ENCODE peak calls at places on chromosomes 3 and 15, in ten cellular contexts. One of them, this sample, is unnamed.

GRCh38 chr3:175432338-175433025 is 573.3 kb downstream of the NAALADL2 start:
- DNase-seq in IMR-90: peak
- DNase-seq in NCI-H1417: peak
- DNase-seq in GM20000: no peak
- DNase-seq in SK-N-SH: peak
- DNase-seq in epithelial cell of esophagus: peak
- DNase-seq in stimulated activated CD4-positive, alpha-beta T cell treated with anti-CD3 and anti-CD28 coated beads, Interleukin-1b, Interleukin-23, amount 100 ng/mL, for 24 hours: no peak
- DNase-seq in ascending aorta: no peak
- DNase-seq in ELR: peak
- DNase-seq in neural progenitor cell: no peak
- DNase-seq in this sample: no peak

GRCh38 chr3:106208979-106209378 is 340.2 kb upstream of the CBLB start:
- DNase-seq in stimulated activated CD4-positive, alpha-beta T cell treated with anti-CD3 and anti-CD28 coated beads, Interleukin-1b, Interleukin-23, amount 100 ng/mL, for 24 hours: no peak
- DNase-seq in IMR-90: peak
- DNase-seq in GM20000: no peak
- DNase-seq in epithelial cell of esophagus: peak
- DNase-seq in ascending aorta: no peak
- DNase-seq in ELR: peak
- DNase-seq in neural progenitor cell: no peak
- DNase-seq in NCI-H1417: no peak
- DNase-seq in SK-N-SH: no peak
- DNase-seq in this sample: no peak

GRCh38 chr3:128500556-128500955 is 7.6 kb upstream of the GATA2 start:
- DNase-seq in neural progenitor cell: no peak
- DNase-seq in epithelial cell of esophagus: no peak
- DNase-seq in IMR-90: no peak
- DNase-seq in SK-N-SH: no peak
- DNase-seq in ELR: no peak
- DNase-seq in stimulated activated CD4-positive, alpha-beta T cell treated with anti-CD3 and anti-CD28 coated beads, Interleukin-1b, Interleukin-23, amount 100 ng/mL, for 24 hours: no peak
- DNase-seq in NCI-H1417: no peak
- DNase-seq in ascending aorta: no peak
- DNase-seq in GM20000: no peak
- DNase-seq in this sample: no peak

GRCh38 chr3:45524605-45525004 is 69.9 kb upstream of the LIMD1 start:
- DNase-seq in IMR-90: peak
- DNase-seq in GM20000: no peak
- DNase-seq in neural progenitor cell: no peak
- DNase-seq in ascending aorta: no peak
- DNase-seq in ELR: no peak
- DNase-seq in epithelial cell of esophagus: no peak
- DNase-seq in stimulated activated CD4-positive, alpha-beta T cell treated with anti-CD3 and anti-CD28 coated beads, Interleukin-1b, Interleukin-23, amount 100 ng/mL, for 24 hours: no peak
- DNase-seq in SK-N-SH: no peak
- DNase-seq in NCI-H1417: no peak
- DNase-seq in this sample: no peak

GRCh38 chr3:149965278-149965677 is 5.4 kb downstream of the PFN2 start:
- DNase-seq in neural progenitor cell: no peak
- DNase-seq in GM20000: no peak
- DNase-seq in ELR: no peak
- DNase-seq in NCI-H1417: no peak
- DNase-seq in epithelial cell of esophagus: no peak
- DNase-seq in ascending aorta: no peak
- DNase-seq in IMR-90: no peak
- DNase-seq in SK-N-SH: no peak
- DNase-seq in stimulated activated CD4-positive, alpha-beta T cell treated with anti-CD3 and anti-CD28 coated beads, Interleukin-1b, Interleukin-23, amount 100 ng/mL, for 24 hours: no peak
- DNase-seq in this sample: no peak

GRCh38 chr3:191350389-191351090 is 20.2 kb upstream of the UTS2B start:
- DNase-seq in GM20000: no peak
- DNase-seq in ELR: peak
- DNase-seq in ascending aorta: no peak
- DNase-seq in stimulated activated CD4-positive, alpha-beta T cell treated with anti-CD3 and anti-CD28 coated beads, Interleukin-1b, Interleukin-23, amount 100 ng/mL, for 24 hours: no peak
- DNase-seq in NCI-H1417: no peak
- DNase-seq in SK-N-SH: no peak
- DNase-seq in neural progenitor cell: no peak
- DNase-seq in epithelial cell of esophagus: no peak
- DNase-seq in IMR-90: peak
- DNase-seq in this sample: no peak

GRCh38 chr3:134622803-134623365 is 27.9 kb downstream of the KY start:
- DNase-seq in IMR-90: no peak
- DNase-seq in stimulated activated CD4-positive, alpha-beta T cell treated with anti-CD3 and anti-CD28 coated beads, Interleukin-1b, Interleukin-23, amount 100 ng/mL, for 24 hours: no peak
- DNase-seq in SK-N-SH: no peak
- DNase-seq in GM20000: no peak
- DNase-seq in ascending aorta: no peak
- DNase-seq in NCI-H1417: no peak
- DNase-seq in neural progenitor cell: no peak
- DNase-seq in ELR: no peak
- DNase-seq in epithelial cell of esophagus: no peak
- DNase-seq in this sample: no peak

GRCh38 chr3:143098032-143098764 is 21.4 kb upstream of the CHST2 start:
- DNase-seq in ascending aorta: no peak
- DNase-seq in NCI-H1417: no peak
- DNase-seq in epithelial cell of esophagus: no peak
- DNase-seq in GM20000: no peak
- DNase-seq in IMR-90: no peak
- DNase-seq in stimulated activated CD4-positive, alpha-beta T cell treated with anti-CD3 and anti-CD28 coated beads, Interleukin-1b, Interleukin-23, amount 100 ng/mL, for 24 hours: no peak
- DNase-seq in neural progenitor cell: no peak
- DNase-seq in SK-N-SH: no peak
- DNase-seq in ELR: no peak
- DNase-seq in this sample: no peak

GRCh38 chr15:83904107-83904720 is 250.3 kb downstream of the ADAMTSL3 start:
- DNase-seq in ascending aorta: no peak
- DNase-seq in SK-N-SH: no peak
- DNase-seq in stimulated activated CD4-positive, alpha-beta T cell treated with anti-CD3 and anti-CD28 coated beads, Interleukin-1b, Interleukin-23, amount 100 ng/mL, for 24 hours: no peak
- DNase-seq in IMR-90: peak
- DNase-seq in epithelial cell of esophagus: no peak
- DNase-seq in neural progenitor cell: no peak
- DNase-seq in NCI-H1417: no peak
- DNase-seq in GM20000: no peak
- DNase-seq in ELR: peak
- DNase-seq in this sample: peak

GRCh38 chr15:69443032-69443611 is 9.5 kb upstream of the RPLP1 start:
- DNase-seq in neural progenitor cell: no peak
- DNase-seq in ascending aorta: no peak
- DNase-seq in epithelial cell of esophagus: no peak
- DNase-seq in IMR-90: no peak
- DNase-seq in GM20000: peak
- DNase-seq in SK-N-SH: no peak
- DNase-seq in NCI-H1417: no peak
- DNase-seq in ELR: no peak
- DNase-seq in stimulated activated CD4-positive, alpha-beta T cell treated with anti-CD3 and anti-CD28 coated beads, Interleukin-1b, Interleukin-23, amount 100 ng/mL, for 24 hours: no peak
- DNase-seq in this sample: no peak

GRCh38 chr3:109640146-109640652 is 302.9 kb upstream of the DPPA4 start:
- DNase-seq in IMR-90: peak
- DNase-seq in ascending aorta: no peak
- DNase-seq in neural progenitor cell: no peak
- DNase-seq in NCI-H1417: no peak
- DNase-seq in ELR: peak
- DNase-seq in SK-N-SH: no peak
- DNase-seq in stimulated activated CD4-positive, alpha-beta T cell treated with anti-CD3 and anti-CD28 coated beads, Interleukin-1b, Interleukin-23, amount 100 ng/mL, for 24 hours: no peak
- DNase-seq in GM20000: no peak
- DNase-seq in epithelial cell of esophagus: peak
- DNase-seq in this sample: no peak

GRCh38 chr15:101520395-101520794 is 30.9 kb upstream of the PCSK6 start:
- DNase-seq in ascending aorta: no peak
- DNase-seq in IMR-90: no peak
- DNase-seq in stimulated activated CD4-positive, alpha-beta T cell treated with anti-CD3 and anti-CD28 coated beads, Interleukin-1b, Interleukin-23, amount 100 ng/mL, for 24 hours: no peak
- DNase-seq in GM20000: no peak
- DNase-seq in neural progenitor cell: no peak
- DNase-seq in ELR: no peak
- DNase-seq in NCI-H1417: no peak
- DNase-seq in epithelial cell of esophagus: no peak
- DNase-seq in SK-N-SH: peak
- DNase-seq in this sample: no peak

GRCh38 chr3:171770689-171771620 is 39.3 kb downstream of the PLD1 start:
- DNase-seq in ELR: peak
- DNase-seq in GM20000: peak
- DNase-seq in ascending aorta: no peak
- DNase-seq in IMR-90: peak
- DNase-seq in neural progenitor cell: no peak
- DNase-seq in SK-N-SH: no peak
- DNase-seq in epithelial cell of esophagus: peak
- DNase-seq in NCI-H1417: no peak
- DNase-seq in stimulated activated CD4-positive, alpha-beta T cell treated with anti-CD3 and anti-CD28 coated beads, Interleukin-1b, Interleukin-23, amount 100 ng/mL, for 24 hours: no peak
- DNase-seq in this sample: peak

GRCh38 chr15:61871926-61872522 is 188.2 kb downstream of the VPS13C start:
- DNase-seq in ascending aorta: no peak
- DNase-seq in stimulated activated CD4-positive, alpha-beta T cell treated with anti-CD3 and anti-CD28 coated beads, Interleukin-1b, Interleukin-23, amount 100 ng/mL, for 24 hours: no peak
- DNase-seq in NCI-H1417: no peak
- DNase-seq in GM20000: peak
- DNase-seq in neural progenitor cell: peak
- DNase-seq in epithelial cell of esophagus: peak
- DNase-seq in SK-N-SH: peak
- DNase-seq in IMR-90: peak
- DNase-seq in ELR: peak
- DNase-seq in this sample: peak

GRCh38 chr15:77384589-77385359 is 35.1 kb downstream of the PEAK1 start:
- DNase-seq in stimulated activated CD4-positive, alpha-beta T cell treated with anti-CD3 and anti-CD28 coated beads, Interleukin-1b, Interleukin-23, amount 100 ng/mL, for 24 hours: no peak
- DNase-seq in NCI-H1417: no peak
- DNase-seq in GM20000: no peak
- DNase-seq in neural progenitor cell: no peak
- DNase-seq in epithelial cell of esophagus: peak
- DNase-seq in IMR-90: no peak
- DNase-seq in ELR: no peak
- DNase-seq in SK-N-SH: no peak
- DNase-seq in ascending aorta: no peak
- DNase-seq in this sample: no peak

GRCh38 chr3:56801151-56801596 is 575 bp downstream of the ARHGEF3 start:
- DNase-seq in SK-N-SH: no peak
- DNase-seq in neural progenitor cell: no peak
- DNase-seq in NCI-H1417: no peak
- DNase-seq in ELR: no peak
- DNase-seq in epithelial cell of esophagus: peak
- DNase-seq in GM20000: peak
- DNase-seq in IMR-90: no peak
- DNase-seq in ascending aorta: no peak
- DNase-seq in stimulated activated CD4-positive, alpha-beta T cell treated with anti-CD3 and anti-CD28 coated beads, Interleukin-1b, Interleukin-23, amount 100 ng/mL, for 24 hours: no peak
- DNase-seq in this sample: no peak

GRCh38 chr15:88805031-88805780 is 2.0 kb downstream of the ACAN start:
- DNase-seq in SK-N-SH: no peak
- DNase-seq in NCI-H1417: no peak
- DNase-seq in IMR-90: no peak
- DNase-seq in ascending aorta: no peak
- DNase-seq in stimulated activated CD4-positive, alpha-beta T cell treated with anti-CD3 and anti-CD28 coated beads, Interleukin-1b, Interleukin-23, amount 100 ng/mL, for 24 hours: no peak
- DNase-seq in GM20000: no peak
- DNase-seq in epithelial cell of esophagus: no peak
- DNase-seq in ELR: no peak
- DNase-seq in neural progenitor cell: no peak
- DNase-seq in this sample: no peak

GRCh38 chr15:63553388-63553791 is 43.8 kb upstream of the FBXL22 start:
- DNase-seq in ascending aorta: no peak
- DNase-seq in GM20000: no peak
- DNase-seq in NCI-H1417: no peak
- DNase-seq in ELR: peak
- DNase-seq in IMR-90: peak
- DNase-seq in epithelial cell of esophagus: peak
- DNase-seq in stimulated activated CD4-positive, alpha-beta T cell treated with anti-CD3 and anti-CD28 coated beads, Interleukin-1b, Interleukin-23, amount 100 ng/mL, for 24 hours: no peak
- DNase-seq in SK-N-SH: no peak
- DNase-seq in neural progenitor cell: no peak
- DNase-seq in this sample: peak

GRCh38 chr15:66854012-66854965 is 152.3 kb downstream of the SMAD6 start:
- DNase-seq in ascending aorta: no peak
- DNase-seq in stimulated activated CD4-positive, alpha-beta T cell treated with anti-CD3 and anti-CD28 coated beads, Interleukin-1b, Interleukin-23, amount 100 ng/mL, for 24 hours: no peak
- DNase-seq in neural progenitor cell: no peak
- DNase-seq in epithelial cell of esophagus: no peak
- DNase-seq in GM20000: no peak
- DNase-seq in ELR: no peak
- DNase-seq in SK-N-SH: no peak
- DNase-seq in NCI-H1417: no peak
- DNase-seq in IMR-90: no peak
- DNase-seq in this sample: no peak

GRCh38 chr15:31320022-31320421 is 6.6 kb upstream of the KLF13 start:
- DNase-seq in GM20000: no peak
- DNase-seq in ELR: no peak
- DNase-seq in stimulated activated CD4-positive, alpha-beta T cell treated with anti-CD3 and anti-CD28 coated beads, Interleukin-1b, Interleukin-23, amount 100 ng/mL, for 24 hours: no peak
- DNase-seq in SK-N-SH: no peak
- DNase-seq in ascending aorta: no peak
- DNase-seq in epithelial cell of esophagus: no peak
- DNase-seq in neural progenitor cell: peak
- DNase-seq in IMR-90: no peak
- DNase-seq in NCI-H1417: no peak
- DNase-seq in this sample: peak

GRCh38 chr3:135314227-135314626 is 519.2 kb downstream of the EPHB1 start:
- DNase-seq in IMR-90: no peak
- DNase-seq in NCI-H1417: no peak
- DNase-seq in SK-N-SH: no peak
- DNase-seq in ascending aorta: no peak
- DNase-seq in GM20000: no peak
- DNase-seq in epithelial cell of esophagus: no peak
- DNase-seq in neural progenitor cell: no peak
- DNase-seq in stimulated activated CD4-positive, alpha-beta T cell treated with anti-CD3 and anti-CD28 coated beads, Interleukin-1b, Interleukin-23, amount 100 ng/mL, for 24 hours: no peak
- DNase-seq in ELR: no peak
- DNase-seq in this sample: no peak

GRCh38 chr3:161395613-161396012 is 24.3 kb upstream of the SPTSSB start:
- DNase-seq in stimulated activated CD4-positive, alpha-beta T cell treated with anti-CD3 and anti-CD28 coated beads, Interleukin-1b, Interleukin-23, amount 100 ng/mL, for 24 hours: no peak
- DNase-seq in epithelial cell of esophagus: peak
- DNase-seq in GM20000: no peak
- DNase-seq in neural progenitor cell: no peak
- DNase-seq in SK-N-SH: no peak
- DNase-seq in NCI-H1417: no peak
- DNase-seq in ascending aorta: no peak
- DNase-seq in ELR: no peak
- DNase-seq in IMR-90: no peak
- DNase-seq in this sample: no peak

GRCh38 chr3:17833786-17834559 is 91.5 kb upstream of the TBC1D5 start:
- DNase-seq in SK-N-SH: no peak
- DNase-seq in stimulated activated CD4-positive, alpha-beta T cell treated with anti-CD3 and anti-CD28 coated beads, Interleukin-1b, Interleukin-23, amount 100 ng/mL, for 24 hours: no peak
- DNase-seq in IMR-90: no peak
- DNase-seq in NCI-H1417: no peak
- DNase-seq in epithelial cell of esophagus: peak
- DNase-seq in ascending aorta: no peak
- DNase-seq in neural progenitor cell: no peak
- DNase-seq in GM20000: no peak
- DNase-seq in ELR: no peak
- DNase-seq in this sample: no peak

GRCh38 chr3:24678021-24678420 is 183.4 kb upstream of the THRB start:
- DNase-seq in NCI-H1417: no peak
- DNase-seq in ascending aorta: no peak
- DNase-seq in stimulated activated CD4-positive, alpha-beta T cell treated with anti-CD3 and anti-CD28 coated beads, Interleukin-1b, Interleukin-23, amount 100 ng/mL, for 24 hours: no peak
- DNase-seq in neural progenitor cell: no peak
- DNase-seq in ELR: no peak
- DNase-seq in SK-N-SH: no peak
- DNase-seq in IMR-90: no peak
- DNase-seq in epithelial cell of esophagus: no peak
- DNase-seq in GM20000: no peak
- DNase-seq in this sample: no peak

GRCh38 chr3:152382312-152383135 is 113.8 kb downstream of the MBNL1 start:
- DNase-seq in ELR: no peak
- DNase-seq in ascending aorta: no peak
- DNase-seq in NCI-H1417: no peak
- DNase-seq in IMR-90: no peak
- DNase-seq in stimulated activated CD4-positive, alpha-beta T cell treated with anti-CD3 and anti-CD28 coated beads, Interleukin-1b, Interleukin-23, amount 100 ng/mL, for 24 hours: no peak
- DNase-seq in GM20000: no peak
- DNase-seq in epithelial cell of esophagus: no peak
- DNase-seq in neural progenitor cell: no peak
- DNase-seq in SK-N-SH: no peak
- DNase-seq in this sample: no peak

GRCh38 chr15:40266828-40267304 is 16.0 kb downstream of the ANKRD63 start:
- DNase-seq in NCI-H1417: no peak
- DNase-seq in epithelial cell of esophagus: peak
- DNase-seq in stimulated activated CD4-positive, alpha-beta T cell treated with anti-CD3 and anti-CD28 coated beads, Interleukin-1b, Interleukin-23, amount 100 ng/mL, for 24 hours: no peak
- DNase-seq in GM20000: no peak
- DNase-seq in neural progenitor cell: no peak
- DNase-seq in ELR: peak
- DNase-seq in SK-N-SH: no peak
- DNase-seq in ascending aorta: peak
- DNase-seq in IMR-90: peak
- DNase-seq in this sample: no peak

GRCh38 chr3:169299897-169300296 is 363.6 kb downstream of the MECOM start:
- DNase-seq in stimulated activated CD4-positive, alpha-beta T cell treated with anti-CD3 and anti-CD28 coated beads, Interleukin-1b, Interleukin-23, amount 100 ng/mL, for 24 hours: no peak
- DNase-seq in ELR: no peak
- DNase-seq in NCI-H1417: no peak
- DNase-seq in SK-N-SH: no peak
- DNase-seq in IMR-90: no peak
- DNase-seq in epithelial cell of esophagus: no peak
- DNase-seq in ascending aorta: no peak
- DNase-seq in GM20000: no peak
- DNase-seq in neural progenitor cell: no peak
- DNase-seq in this sample: no peak

GRCh38 chr15:60853077-60853476 is 374.1 kb upstream of the ICE2 start:
- DNase-seq in NCI-H1417: no peak
- DNase-seq in SK-N-SH: no peak
- DNase-seq in neural progenitor cell: no peak
- DNase-seq in GM20000: no peak
- DNase-seq in ELR: no peak
- DNase-seq in stimulated activated CD4-positive, alpha-beta T cell treated with anti-CD3 and anti-CD28 coated beads, Interleukin-1b, Interleukin-23, amount 100 ng/mL, for 24 hours: no peak
- DNase-seq in ascending aorta: no peak
- DNase-seq in epithelial cell of esophagus: no peak
- DNase-seq in IMR-90: no peak
- DNase-seq in this sample: no peak